ENCODE peak calls at places on chromosomes 6 and 20, in four cellular contexts. A is fibroblast of pulmonary artery; E is activated CD4-positive, alpha-beta T cell treated with anti-CD3 and anti-CD28 coated beads for 48 hours; X is WTC11. S is an unnamed sample.

GRCh38 chr6:75467906-75468460 is 25.6 kb downstream of the FILIP1 start:
- DNase-seq in X (peak), A (no peak), E (no peak), S (no peak)

GRCh38 chr20:32523613-32524218 is 61.4 kb downstream of the NOL4L start:
- DNase-seq in E (no peak), A (no peak), X (no peak), S (no peak)

GRCh38 chr6:157881375-157881774 is 58.3 kb downstream of the SNX9 start:
- DNase-seq in A (no peak), X (no peak), E (no peak), S (no peak)

GRCh38 chr6:141141870-141142269 is 990.9 kb upstream of the GJE1 start:
- DNase-seq in E (no peak), A (no peak), X (no peak), S (no peak)

GRCh38 chr6:56244528-56245253 is 2.7 kb downstream of the COL21A1 start:
- DNase-seq in X (no peak), E (no peak), A (no peak), S (no peak)

GRCh38 chr20:41339957-41340326 is 679 bp upstream of the LPIN3 start:
- DNase-seq in A (peak), X (peak), E (peak), S (peak)

GRCh38 chr6:112503210-112503609 is 156.1 kb downstream of the RFPL4B start:
- DNase-seq in E (no peak), X (no peak), A (no peak), S (no peak)

GRCh38 chr6:111754423-111754822 is 118.8 kb downstream of the FYN start:
- DNase-seq in A (no peak), X (no peak), E (no peak), S (no peak)

GRCh38 chr6:1190361-1190760 is 121.5 kb upstream of the FOXQ1 start:
- DNase-seq in E (no peak), A (peak), X (no peak), S (peak)

GRCh38 chr6:71119560-71119959 is 162.7 kb upstream of the B3GAT2 start:
- DNase-seq in X (no peak), A (no peak), E (no peak), S (no peak)

GRCh38 chr20:21325296-21325695 is 22.2 kb downstream of the XRN2 start:
- DNase-seq in E (no peak), A (peak), X (no peak), S (no peak)

GRCh38 chr6:4371207-4371921 is 236.0 kb upstream of the ECI2 start:
- DNase-seq in A (peak), X (no peak), E (no peak), S (peak)

GRCh38 chr6:149995235-149995750 is 30.0 kb downstream of the RAET1L start:
- DNase-seq in X (no peak), A (no peak), E (no peak), S (no peak)

GRCh38 chr6:93272201-93272600 is 147.2 kb downstream of the EPHA7 start:
- DNase-seq in X (no peak), E (no peak), A (no peak), S (no peak)

GRCh38 chr6:123014835-123015234 is 18.8 kb downstream of the CLVS2 start:
- DNase-seq in X (no peak), A (no peak), E (no peak), S (no peak)

GRCh38 chr6:165883851-165884640 is 221.0 kb upstream of the PDE10A start:
- DNase-seq in E (no peak), A (peak), X (no peak), S (peak)

GRCh38 chr20:29427201-29428060 is 1830.0 kb upstream of the DEFB115 start:
- DNase-seq in X (no peak), E (peak), A (no peak), S (no peak)

GRCh38 chr20:37803476-37804307 is 99.2 kb upstream of the VSTM2L start:
- DNase-seq in A (no peak), X (no peak), E (no peak), S (no peak)

GRCh38 chr20:19397676-19398075 is 185.2 kb downstream of the SLC24A3 start:
- DNase-seq in X (no peak), A (no peak), E (no peak), S (no peak)

GRCh38 chr6:127990081-127990480 is 89.2 kb upstream of the THEMIS start:
- DNase-seq in A (no peak), X (no peak), E (no peak), S (no peak)

GRCh38 chr6:116127771-116128493 is 2.0 kb upstream of the COL10A1 start:
- DNase-seq in X (no peak), E (no peak), A (no peak), S (no peak)

GRCh38 chr20:11379257-11380011 is 538.3 kb upstream of the BTBD3 start:
- DNase-seq in E (no peak), X (peak), A (no peak), S (no peak)

GRCh38 chr20:51574248-51575033 is 31.9 kb upstream of the NFATC2 start:
- DNase-seq in E (peak), X (no peak), A (no peak), S (peak)

GRCh38 chr6:37283268-37283667 is 25.3 kb upstream of the TMEM217 start:
- DNase-seq in A (no peak), E (no peak), X (no peak), S (no peak)

GRCh38 chr6:3813150-3813780 is 35.9 kb upstream of the FAM50B start:
- DNase-seq in A (peak), E (peak), X (no peak), S (peak)

GRCh38 chr6:14117158-14118090 is at the start of gene CD83:
- DNase-seq in E (peak), X (peak), A (peak), S (peak)

GRCh38 chr20:1664911-1665310 is 7.3 kb upstream of the SIRPG start:
- DNase-seq in A (no peak), X (no peak), E (peak), S (no peak)

GRCh38 chr20:36737183-36737499 is 8.7 kb downstream of the NDRG3 start:
- DNase-seq in A (no peak), E (no peak), X (no peak), S (no peak)

GRCh38 chr6:81938014-81938761 is 185.7 kb upstream of the TENT5A start:
- DNase-seq in X (no peak), A (peak), E (no peak), S (peak)

GRCh38 chr20:61297981-61298380 is 45.9 kb downstream of the CDH4 start:
- DNase-seq in A (no peak), E (no peak), X (no peak), S (peak)

GRCh38 chr6:71190809-71191208 is 97.8 kb upstream of the OGFRL1 start:
- DNase-seq in E (no peak), A (peak), X (no peak), S (peak)

GRCh38 chr6:5300206-5300764 is 39.0 kb downstream of the FARS2 start:
- DNase-seq in E (no peak), A (no peak), X (no peak), S (no peak)

GRCh38 chr6:10558575-10558974 is 37.4 kb downstream of the GCNT2 start:
- DNase-seq in A (no peak), X (peak), E (no peak), S (no peak)

GRCh38 chr20:53208110-53208908 is 236.2 kb downstream of the TSHZ2 start:
- DNase-seq in X (peak), E (peak), A (no peak), S (no peak)

GRCh38 chr20:58832442-58832841 is 18.3 kb downstream of the GNAS-AS1 start:
- DNase-seq in E (no peak), X (no peak), A (peak), S (no peak)

S was measured in ELR.